ENCODE peak calls at places on chromosome 2, in four cellular contexts. L, Z, W and Y are unnamed samples.

GRCh38 chr2:237434916-237435315 is 21.0 kb upstream of the COL6A3 start:
- DNase-seq in L (peak; percentile 33), Z (peak; percentile 97), W (no peak), Y (no peak)

GRCh38 chr2:10284108-10284870 is 18.4 kb upstream of the HPCAL1 start:
- DNase-seq in L (no peak), Z (no peak), W (no peak), Y (no peak)

GRCh38 chr2:169891593-169892298 is 64.5 kb downstream of the UBR3 start:
- DNase-seq in L (no peak), Z (peak; percentile 14), W (no peak), Y (no peak)

GRCh38 chr2:205727174-205727573 is 44.9 kb downstream of the NRP2 start:
- DNase-seq in L (no peak), Z (no peak), W (no peak), Y (no peak)

GRCh38 chr2:40103163-40103562 is 324.1 kb upstream of the THUMPD2 start:
- DNase-seq in L (no peak), Z (no peak), W (no peak), Y (no peak)

GRCh38 chr2:136582631-136583205 is 182.6 kb upstream of the THSD7B start:
- DNase-seq in L (no peak), Z (peak; percentile 14), W (no peak), Y (no peak)

GRCh38 chr2:238290079-238290478 is 1.7 kb upstream of the PER2 start:
- DNase-seq in L (no peak), Z (no peak), W (no peak), Y (peak; percentile 25)

GRCh38 chr2:46679761-46680160 is 200.4 kb downstream of the TMEM247 start:
- DNase-seq in L (no peak), Z (no peak), W (no peak), Y (no peak)

GRCh38 chr2:219969508-219969907 is 342.1 kb downstream of the SLC4A3 start:
- DNase-seq in L (no peak), Z (no peak), W (no peak), Y (no peak)

GRCh38 chr2:112153179-112153490 is 14.9 kb downstream of the FBLN7 start:
- DNase-seq in L (no peak), Z (no peak), W (no peak), Y (no peak)

GRCh38 chr2:125167152-125167551 is 1142.1 kb downstream of the CNTNAP5 start:
- DNase-seq in L (no peak), Z (no peak), W (no peak), Y (no peak)

GRCh38 chr2:235928751-235929370 is 239.3 kb downstream of the GBX2 start:
- DNase-seq in L (no peak), Z (no peak), W (no peak), Y (no peak)

GRCh38 chr2:80499095-80499494 is 194.5 kb upstream of the LRRTM1 start:
- DNase-seq in L (no peak), Z (peak; percentile 22), W (no peak), Y (no peak)

GRCh38 chr2:133431289-133431688 is 137.0 kb downstream of the NCKAP5 start:
- DNase-seq in L (no peak), Z (peak; percentile 57), W (no peak), Y (no peak)

GRCh38 chr2:112001136-112001764 is 53.8 kb upstream of the TMEM87B start:
- DNase-seq in L (no peak), Z (no peak), W (no peak), Y (no peak)

GRCh38 chr2:96881349-96882195 is 11.7 kb upstream of the SEMA4C start:
- DNase-seq in L (no peak), Z (no peak), W (no peak), Y (no peak)

GRCh38 chr2:1032030-1032429 is 81.4 kb downstream of the SNTG2 start:
- DNase-seq in L (no peak), Z (no peak), W (no peak), Y (no peak)